ENCODE peak calls at places on chromosomes 11 and 22, in five cellular contexts. C, E, Z, P and F are unnamed samples.
A peak's percentile ranks its signal among the peaks of the same experiment; 100 is the strongest.

GRCh38 chr11:76791861-76792260 is 8.7 kb downstream of the TSKU start:
- DNase-seq in Z (no peak), C (peak; percentile 65), P (no peak), E (peak; percentile 79), F (no peak)

GRCh38 chr11:97742717-97743116 is 1278.0 kb upstream of the CNTN5 start:
- DNase-seq in Z (no peak), C (no peak), P (no peak), E (no peak), F (no peak)

GRCh38 chr11:77322506-77322905 is 21.0 kb upstream of the GDPD4 start:
- DNase-seq in P (peak; percentile 49), C (peak; percentile 46), Z (no peak), E (no peak), F (no peak)

GRCh38 chr22:47563406-47564157 is 801.1 kb downstream of the TBC1D22A start:
- DNase-seq in P (no peak), C (no peak), Z (no peak), E (no peak), F (no peak)

GRCh38 chr11:11978792-11979486 is 29.5 kb downstream of the DKK3 start:
- DNase-seq in Z (no peak), E (peak; percentile 67), P (no peak), C (peak; percentile 62), F (no peak)

GRCh38 chr11:69480547-69481392 is 693 bp upstream of the LINC01488 start:
- DNase-seq in E (peak; percentile 54), Z (peak; percentile 29), C (no peak), P (no peak), F (no peak)

GRCh38 chr22:40521046-40521445 is 115.5 kb downstream of the MRTFA start:
- DNase-seq in E (no peak), P (no peak), Z (no peak), C (no peak), F (no peak)

GRCh38 chr11:2816517-2816916 is 69.1 kb downstream of the CDKN1C start:
- DNase-seq in Z (no peak), P (no peak), C (no peak), E (no peak), F (no peak)

GRCh38 chr22:50560034-50560433 is 2.7 kb downstream of the SYCE3 start:
- DNase-seq in Z (no peak), P (no peak), C (no peak), E (no peak), F (no peak)

GRCh38 chr11:13261600-13262061 is 16.0 kb upstream of the BMAL1 start:
- DNase-seq in C (peak; percentile 89), Z (no peak), E (peak; percentile 70), P (peak; percentile 26), F (no peak)

GRCh38 chr11:68950268-68950667 is 30.5 kb downstream of the MRGPRD start:
- DNase-seq in P (no peak), E (no peak), Z (no peak), C (peak; percentile 16), F (no peak)

GRCh38 chr22:49724030-49724892 is 103.4 kb downstream of the BRD1 start:
- DNase-seq in C (no peak), E (no peak), Z (no peak), P (no peak), F (no peak)

GRCh38 chr22:38074181-38075104 is 9.5 kb downstream of the SLC16A8 start:
- DNase-seq in E (no peak), C (no peak), P (peak; percentile 10), Z (no peak), F (no peak)
- TF ChIP-seq CTCF in E (peak; percentile 79), C (peak; percentile 56), P (peak; percentile 61), Z (peak; percentile 56), F (peak; percentile 42)

GRCh38 chr22:17638432-17639237 is at the start of gene BCL2L13:
- DNase-seq in P (peak; percentile 70), Z (peak; percentile 89), E (peak; percentile 82), C (peak; percentile 84), F (peak; percentile 77)
- TF ChIP-seq CTCF in P (no peak), Z (peak; percentile 22), E (peak; percentile 18), C (peak; percentile 25), F (no peak)

GRCh38 chr22:18999416-18999815 is 63.3 kb upstream of the PRODH start:
- DNase-seq in C (no peak), Z (no peak), P (no peak), E (no peak), F (no peak)

GRCh38 chr22:18997925-18998315 is 61.8 kb upstream of the PRODH start:
- DNase-seq in C (no peak), P (no peak), Z (no peak), E (no peak), F (no peak)

GRCh38 chr22:19001204-19001603 is 65.1 kb upstream of the PRODH start:
- DNase-seq in C (no peak), P (no peak), Z (no peak), E (no peak), F (no peak)

GRCh38 chr22:18997306-18997924 is 61.3 kb upstream of the PRODH start:
- DNase-seq in Z (no peak), C (no peak), E (no peak), P (no peak), F (no peak)

GRCh38 chr22:18998998-18999397 is 62.9 kb upstream of the PRODH start:
- DNase-seq in P (no peak), E (no peak), Z (no peak), C (no peak), F (no peak)
- TF ChIP-seq CTCF in P (peak; percentile 11), E (peak; percentile 55), Z (no peak), C (peak; percentile 68), F (peak; percentile 51)

DNA sequence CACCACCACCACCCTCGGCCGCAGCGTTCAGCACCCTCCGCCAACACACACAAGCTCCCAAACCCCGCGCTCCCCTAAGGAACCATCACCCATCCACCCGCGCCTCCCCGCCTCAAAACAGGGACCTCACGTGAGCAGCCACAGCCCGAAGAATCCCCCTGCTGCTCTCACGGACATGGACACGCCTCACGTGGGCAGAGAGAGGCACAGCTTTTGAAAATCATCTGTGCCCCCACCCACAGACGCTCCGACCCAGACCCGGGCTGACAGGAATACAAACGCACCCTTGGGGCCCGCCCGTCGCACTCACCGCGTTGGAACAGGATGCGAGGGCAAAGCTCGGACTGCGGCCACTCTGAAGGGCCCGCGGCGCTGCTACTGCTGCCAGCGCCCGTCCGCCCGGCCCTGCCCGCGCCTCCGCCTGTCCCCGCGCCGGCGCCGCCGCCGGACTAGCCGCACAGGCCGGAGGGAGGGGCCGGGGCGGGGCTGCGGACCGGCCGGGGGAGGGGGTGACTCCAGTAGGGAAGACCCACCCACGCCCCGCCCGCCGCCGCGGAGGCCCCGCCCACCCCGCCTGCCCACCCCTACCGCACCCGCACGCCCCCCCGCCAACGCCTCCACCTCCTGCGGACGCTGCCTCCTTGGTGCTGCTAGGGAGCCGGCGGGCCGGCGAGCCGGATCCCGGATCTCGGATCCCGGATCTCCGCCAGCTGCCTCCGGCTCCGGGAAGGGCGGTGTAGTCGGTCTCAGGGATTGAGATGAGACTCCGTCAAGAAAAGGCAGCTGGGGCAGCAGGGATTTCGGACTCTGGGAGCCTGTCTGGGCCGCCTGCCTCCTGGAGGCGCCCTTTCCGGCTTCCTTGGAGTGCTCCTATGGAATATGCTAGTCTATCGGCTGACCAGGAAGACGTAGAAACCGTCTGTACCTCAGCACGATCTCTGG is at the start of gene TRIM3:
- DNase-seq in C (peak; percentile 78), E (peak; percentile 85), P (peak; percentile 50), Z (peak; percentile 94), F (peak; percentile 84)
- TF ChIP-seq CTCF in C (peak; percentile 53), E (peak; percentile 62), P (peak; percentile 57), Z (peak; percentile 28), F (peak; percentile 3)